ENCODE peak calls at places on chromosome 3, in six cellular contexts. One of them, this sample, is unnamed.

GRCh38 chr3:42032693-42033349 is 58.3 kb upstream of the TRAK1 start:
- DNase-seq in GM12864: no peak
- DNase-seq in spleen: no peak
- DNase-seq in cardiac fibroblast: peak
- DNase-seq in heart left ventricle: no peak
- DNase-seq in psoas muscle: peak
- DNase-seq in this sample: peak

GRCh38 chr3:150129181-150129580 is 158.5 kb upstream of the PFN2 start:
- DNase-seq in GM12864: no peak
- DNase-seq in spleen: no peak
- DNase-seq in cardiac fibroblast: no peak
- DNase-seq in heart left ventricle: no peak
- DNase-seq in psoas muscle: no peak
- DNase-seq in this sample: no peak

GRCh38 chr3:60669636-60670035 is 581.6 kb downstream of the FHIT start:
- DNase-seq in GM12864: no peak
- DNase-seq in spleen: no peak
- DNase-seq in cardiac fibroblast: no peak
- DNase-seq in heart left ventricle: no peak
- DNase-seq in psoas muscle: no peak
- DNase-seq in this sample: no peak

GRCh38 chr3:64354221-64354620 is 129.0 kb upstream of the PRICKLE2 start:
- DNase-seq in GM12864: no peak
- DNase-seq in spleen: no peak
- DNase-seq in cardiac fibroblast: no peak
- DNase-seq in heart left ventricle: no peak
- DNase-seq in psoas muscle: no peak
- DNase-seq in this sample: no peak

GRCh38 chr3:29936054-29936453 is 655.2 kb downstream of the RBMS3 start:
- DNase-seq in GM12864: peak
- DNase-seq in spleen: no peak
- DNase-seq in cardiac fibroblast: no peak
- DNase-seq in heart left ventricle: no peak
- DNase-seq in psoas muscle: no peak
- DNase-seq in this sample: no peak

GRCh38 chr3:104359546-104359945 is 1007.2 kb upstream of the ALCAM start:
- DNase-seq in GM12864: no peak
- DNase-seq in spleen: no peak
- DNase-seq in cardiac fibroblast: peak
- DNase-seq in heart left ventricle: no peak
- DNase-seq in psoas muscle: no peak
- DNase-seq in this sample: peak

GRCh38 chr3:151864423-151865101 is 8.9 kb upstream of the SUCNR1 start:
- DNase-seq in GM12864: no peak
- DNase-seq in spleen: no peak
- DNase-seq in cardiac fibroblast: peak
- DNase-seq in heart left ventricle: no peak
- DNase-seq in psoas muscle: no peak
- DNase-seq in this sample: peak

GRCh38 chr3:181052256-181052655 is 62.7 kb upstream of the DNAJC19 start:
- DNase-seq in GM12864: no peak
- DNase-seq in spleen: no peak
- DNase-seq in cardiac fibroblast: no peak
- DNase-seq in heart left ventricle: no peak
- DNase-seq in psoas muscle: no peak
- DNase-seq in this sample: no peak

GRCh38 chr3:156790141-156790540 is 36.0 kb upstream of the LEKR1 start:
- DNase-seq in GM12864: no peak
- DNase-seq in spleen: no peak
- DNase-seq in cardiac fibroblast: no peak
- DNase-seq in heart left ventricle: no peak
- DNase-seq in psoas muscle: no peak
- DNase-seq in this sample: no peak

GRCh38 chr3:47385007-47385406 is 4.2 kb downstream of the PTPN23 start:
- DNase-seq in GM12864: no peak
- DNase-seq in spleen: no peak
- DNase-seq in cardiac fibroblast: no peak
- DNase-seq in heart left ventricle: no peak
- DNase-seq in psoas muscle: no peak
- DNase-seq in this sample: no peak

GRCh38 chr3:150875548-150875947 is 29.7 kb downstream of the MINDY4B start:
- DNase-seq in GM12864: peak
- DNase-seq in spleen: no peak
- DNase-seq in cardiac fibroblast: no peak
- DNase-seq in heart left ventricle: no peak
- DNase-seq in psoas muscle: no peak
- DNase-seq in this sample: no peak

GRCh38 chr3:48273594-48274211 is 32.8 kb downstream of the ZNF589 start:
- DNase-seq in GM12864: peak
- DNase-seq in spleen: no peak
- DNase-seq in cardiac fibroblast: peak
- DNase-seq in heart left ventricle: peak
- DNase-seq in psoas muscle: no peak
- DNase-seq in this sample: no peak

DNA sequence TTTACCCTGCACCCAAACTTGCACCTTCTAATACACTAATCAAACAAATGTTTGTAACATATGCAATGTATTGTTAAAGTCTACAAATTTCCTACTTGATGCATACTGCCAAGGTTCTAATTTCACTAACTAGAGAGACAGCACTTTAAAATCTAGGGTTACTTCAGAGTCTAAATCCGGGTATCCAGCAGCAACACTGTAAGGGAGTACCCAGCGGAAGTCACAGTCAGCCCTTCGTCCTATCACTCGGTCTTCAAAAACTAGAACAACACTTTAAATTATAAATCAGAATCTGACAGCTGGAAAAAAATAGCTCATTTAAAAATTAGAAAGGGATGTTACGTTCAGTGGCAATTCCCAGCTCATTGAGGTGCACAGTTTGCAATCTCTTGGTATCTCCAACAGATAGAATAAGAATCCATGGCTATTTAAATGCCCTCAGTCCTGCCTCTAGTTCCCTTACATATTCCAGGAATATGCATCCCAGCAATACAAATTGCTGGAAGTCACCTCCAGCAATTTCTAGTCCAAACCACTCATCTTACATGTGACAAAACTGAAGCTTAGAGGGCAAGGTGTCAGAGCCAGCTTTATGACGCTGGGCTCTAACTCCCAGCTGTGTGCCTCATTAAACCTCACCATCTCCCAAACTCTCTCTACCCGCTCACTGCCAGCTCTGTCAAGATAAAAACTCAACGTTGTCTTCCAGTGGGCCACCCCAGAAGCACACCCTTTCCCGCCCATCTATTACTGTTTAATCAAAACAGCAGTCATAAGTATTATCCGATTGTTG is 8.1 kb downstream of the TNIK start:
- DNase-seq in GM12864: no peak
- DNase-seq in spleen: no peak
- DNase-seq in cardiac fibroblast: no peak
- DNase-seq in heart left ventricle: no peak
- DNase-seq in psoas muscle: no peak
- DNase-seq in this sample: no peak
- H3K4me3 ChIP-seq in GM12864: no peak
- H3K4me3 ChIP-seq in spleen: no peak
- H3K4me3 ChIP-seq in cardiac fibroblast: no peak
- H3K4me3 ChIP-seq in heart left ventricle: no peak
- H3K4me3 ChIP-seq in psoas muscle: peak
- H3K4me3 ChIP-seq in this sample: no peak

GRCh38 chr3:9439331-9439730 is 41.9 kb downstream of the SETD5 start:
- DNase-seq in GM12864: no peak
- DNase-seq in spleen: no peak
- DNase-seq in cardiac fibroblast: no peak
- DNase-seq in heart left ventricle: no peak
- DNase-seq in psoas muscle: no peak
- DNase-seq in this sample: no peak
- H3K4me3 ChIP-seq in GM12864: no peak
- H3K4me3 ChIP-seq in spleen: no peak
- H3K4me3 ChIP-seq in cardiac fibroblast: no peak
- H3K4me3 ChIP-seq in heart left ventricle: no peak
- H3K4me3 ChIP-seq in psoas muscle: no peak
- H3K4me3 ChIP-seq in this sample: no peak

DNA sequence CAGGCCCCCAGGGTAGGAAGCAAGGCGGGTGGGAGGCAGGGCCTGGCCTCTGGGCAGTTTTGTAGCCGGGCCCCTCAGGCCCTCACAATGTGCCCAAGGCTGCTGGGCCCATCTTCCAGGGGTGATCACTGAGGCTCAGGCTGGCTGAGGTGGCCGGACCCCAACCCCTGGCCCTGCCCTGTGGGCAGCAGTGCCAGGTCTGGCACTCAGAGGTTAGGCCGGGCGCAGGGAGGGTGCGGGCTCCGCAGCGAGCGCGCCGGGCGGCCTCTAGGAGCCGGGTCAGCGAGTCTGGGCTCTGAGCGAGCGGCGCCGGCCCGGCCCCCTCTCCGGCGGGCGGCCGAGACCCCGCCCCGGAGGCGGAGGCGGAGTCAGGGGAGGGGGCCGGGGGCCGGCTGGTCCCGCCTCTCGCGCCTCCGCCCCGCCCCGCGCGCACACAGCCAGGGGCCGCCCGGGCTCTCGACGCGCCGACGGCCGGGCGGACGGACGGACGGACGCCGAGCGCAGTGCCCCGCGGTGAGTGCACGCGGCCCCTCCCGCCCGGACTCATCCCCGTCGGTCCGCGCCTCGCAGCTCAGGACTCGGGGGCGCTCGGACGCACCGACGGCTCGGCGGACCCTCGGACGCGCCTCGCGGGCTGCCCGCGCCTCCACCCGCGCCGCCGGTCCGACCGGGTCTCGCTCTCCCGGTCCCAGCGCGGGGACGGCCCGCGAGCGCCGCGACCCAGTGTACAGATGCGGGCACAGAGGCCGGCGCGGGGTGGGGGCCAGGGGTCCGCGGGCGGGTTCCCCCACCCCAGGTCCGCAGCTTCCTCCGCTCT is at the start of gene FBLN2:
- DNase-seq in GM12864: no peak
- DNase-seq in spleen: peak
- DNase-seq in cardiac fibroblast: peak
- DNase-seq in heart left ventricle: peak
- DNase-seq in psoas muscle: peak
- DNase-seq in this sample: no peak
- H3K4me3 ChIP-seq in GM12864: no peak
- H3K4me3 ChIP-seq in spleen: peak
- H3K4me3 ChIP-seq in cardiac fibroblast: peak
- H3K4me3 ChIP-seq in heart left ventricle: peak
- H3K4me3 ChIP-seq in psoas muscle: peak
- H3K4me3 ChIP-seq in this sample: peak

GRCh38 chr3:186361246-186361611 is 805 bp downstream of the DGKG start:
- DNase-seq in GM12864: no peak
- DNase-seq in spleen: no peak
- DNase-seq in cardiac fibroblast: no peak
- DNase-seq in heart left ventricle: no peak
- DNase-seq in psoas muscle: no peak
- DNase-seq in this sample: no peak
- H3K4me3 ChIP-seq in GM12864: no peak
- H3K4me3 ChIP-seq in spleen: peak
- H3K4me3 ChIP-seq in cardiac fibroblast: no peak
- H3K4me3 ChIP-seq in heart left ventricle: peak
- H3K4me3 ChIP-seq in psoas muscle: peak
- H3K4me3 ChIP-seq in this sample: no peak

GRCh38 chr3:170421758-170422157 is 3.1 kb downstream of the CLDN11 start:
- DNase-seq in GM12864: no peak
- DNase-seq in spleen: no peak
- DNase-seq in cardiac fibroblast: no peak
- DNase-seq in heart left ventricle: no peak
- DNase-seq in psoas muscle: no peak
- DNase-seq in this sample: no peak

GRCh38 chr3:170419301-170420087 is 826 bp downstream of the CLDN11 start:
- DNase-seq in GM12864: no peak
- DNase-seq in spleen: peak
- DNase-seq in cardiac fibroblast: peak
- DNase-seq in heart left ventricle: no peak
- DNase-seq in psoas muscle: peak
- DNase-seq in this sample: no peak

GRCh38 chr3:170421147-170421641 is 2.5 kb downstream of the CLDN11 start:
- DNase-seq in GM12864: no peak
- DNase-seq in spleen: peak
- DNase-seq in cardiac fibroblast: peak
- DNase-seq in heart left ventricle: peak
- DNase-seq in psoas muscle: no peak
- DNase-seq in this sample: no peak

GRCh38 chr3:170418422-170419300 is at the start of gene CLDN11:
- DNase-seq in GM12864: no peak
- DNase-seq in spleen: no peak
- DNase-seq in cardiac fibroblast: peak
- DNase-seq in heart left ventricle: peak
- DNase-seq in psoas muscle: peak
- DNase-seq in this sample: no peak

GRCh38 chr3:170420307-170420821 is 1.7 kb downstream of the CLDN11 start:
- DNase-seq in GM12864: no peak
- DNase-seq in spleen: no peak
- DNase-seq in cardiac fibroblast: peak
- DNase-seq in heart left ventricle: peak
- DNase-seq in psoas muscle: no peak
- DNase-seq in this sample: no peak
- H3K4me3 ChIP-seq in GM12864: no peak
- H3K4me3 ChIP-seq in spleen: peak
- H3K4me3 ChIP-seq in cardiac fibroblast: peak
- H3K4me3 ChIP-seq in heart left ventricle: peak
- H3K4me3 ChIP-seq in psoas muscle: peak
- H3K4me3 ChIP-seq in this sample: no peak

GRCh38 chr3:141076026-141076797 is 25.1 kb downstream of the SPSB4 start:
- DNase-seq in GM12864: no peak
- DNase-seq in spleen: no peak
- DNase-seq in cardiac fibroblast: no peak
- DNase-seq in heart left ventricle: no peak
- DNase-seq in psoas muscle: no peak
- DNase-seq in this sample: no peak
- H3K4me3 ChIP-seq in GM12864: no peak
- H3K4me3 ChIP-seq in spleen: no peak
- H3K4me3 ChIP-seq in cardiac fibroblast: no peak
- H3K4me3 ChIP-seq in heart left ventricle: no peak
- H3K4me3 ChIP-seq in psoas muscle: peak
- H3K4me3 ChIP-seq in this sample: no peak

DNA sequence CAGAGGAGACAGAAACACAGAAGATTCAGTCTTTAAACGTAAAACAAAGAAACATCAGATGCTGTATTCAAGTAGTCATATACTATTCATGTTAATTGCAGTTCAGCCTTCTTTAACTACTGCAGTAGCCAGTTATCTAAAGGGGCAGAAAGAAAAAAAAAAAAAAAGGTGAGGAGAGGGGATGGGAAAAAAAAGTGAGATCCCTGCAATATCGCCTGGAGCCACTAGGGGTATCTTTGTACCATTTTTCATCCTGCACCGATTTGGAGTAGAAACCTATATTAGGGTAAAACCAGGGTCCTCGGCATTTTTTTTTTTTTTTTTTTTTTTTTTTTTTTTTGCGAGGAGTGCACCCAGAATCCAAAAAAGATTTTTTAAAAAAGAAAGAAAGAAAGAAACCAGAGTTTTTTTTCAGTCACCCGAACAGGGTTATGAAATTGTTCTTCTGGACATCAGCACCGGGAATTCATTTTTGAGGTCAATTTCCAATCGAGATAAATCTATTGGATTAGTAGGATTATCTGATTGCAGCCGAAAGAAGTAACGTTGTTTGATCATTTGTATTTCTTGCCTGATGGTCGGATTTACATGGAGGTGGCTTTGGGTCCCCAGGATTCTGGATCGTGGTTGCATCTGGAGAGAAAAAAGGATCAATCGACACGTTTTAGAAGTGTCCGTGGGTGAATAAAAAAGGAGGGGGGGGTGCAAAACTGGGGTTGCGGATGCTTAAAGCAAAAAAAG is 186.7 kb downstream of the NLGN1 start:
- DNase-seq in GM12864: no peak
- DNase-seq in spleen: no peak
- DNase-seq in cardiac fibroblast: peak
- DNase-seq in heart left ventricle: no peak
- DNase-seq in psoas muscle: no peak
- DNase-seq in this sample: no peak
- H3K4me3 ChIP-seq in GM12864: no peak
- H3K4me3 ChIP-seq in spleen: no peak
- H3K4me3 ChIP-seq in cardiac fibroblast: peak
- H3K4me3 ChIP-seq in heart left ventricle: peak
- H3K4me3 ChIP-seq in psoas muscle: peak
- H3K4me3 ChIP-seq in this sample: peak

GRCh38 chr3:31530039-31530983 is 2.4 kb upstream of the STT3B start:
- DNase-seq in GM12864: no peak
- DNase-seq in spleen: no peak
- DNase-seq in cardiac fibroblast: no peak
- DNase-seq in heart left ventricle: no peak
- DNase-seq in psoas muscle: no peak
- DNase-seq in this sample: no peak
- H3K4me3 ChIP-seq in GM12864: peak
- H3K4me3 ChIP-seq in spleen: no peak
- H3K4me3 ChIP-seq in cardiac fibroblast: no peak
- H3K4me3 ChIP-seq in heart left ventricle: no peak
- H3K4me3 ChIP-seq in psoas muscle: peak
- H3K4me3 ChIP-seq in this sample: no peak